ENCODE peak calls at places on chromosomes 5 and 9, in six cellular contexts. C, M, L, P, G and K are unnamed samples.

GRCh38 chr9:91532325-91532724 is 108.7 kb upstream of the NFIL3 start:
- DNase-seq in C (no peak), M (no peak), L (no peak), P (no peak), G (no peak), K (no peak)

GRCh38 chr9:4573634-4574391 is 83.5 kb downstream of the SLC1A1 start:
- DNase-seq in C (no peak), M (no peak), L (no peak), P (no peak), G (no peak), K (no peak)

GRCh38 chr9:135932656-135933055 is 25.3 kb upstream of the CAMSAP1 start:
- DNase-seq in C (no peak), M (no peak), L (no peak), P (no peak), G (no peak), K (no peak)

GRCh38 chr5:141883184-141883947 is 5.2 kb upstream of the PCDH1 start:
- DNase-seq in C (peak; percentile 94), M (no peak), L (no peak), P (no peak), G (no peak), K (no peak)

GRCh38 chr5:164013077-164013670 is 507.8 kb downstream of the MAT2B start:
- DNase-seq in C (peak; percentile 85), M (peak; percentile 4), L (no peak), P (peak; percentile 17), G (no peak), K (no peak)

GRCh38 chr9:128061305-128061704 is 5.8 kb downstream of the NAIF1 start:
- DNase-seq in C (no peak), M (no peak), L (no peak), P (no peak), G (no peak), K (no peak)

GRCh38 chr5:150644058-150644457 is 3.6 kb downstream of the SYNPO start:
- DNase-seq in C (peak; percentile 80), M (no peak), L (no peak), P (no peak), G (no peak), K (no peak)

GRCh38 chr9:68872026-68872501 is 141.8 kb downstream of the PRKACG start:
- DNase-seq in C (peak; percentile 95), M (no peak), L (no peak), P (no peak), G (no peak), K (no peak)

GRCh38 chr5:2017540-2018389 is 135.0 kb upstream of the IRX4 start:
- DNase-seq in C (peak; percentile 80), M (no peak), L (no peak), P (peak; percentile 17), G (no peak), K (no peak)

GRCh38 chr9:95552814-95553546 is 36.2 kb upstream of the PTCH1 start:
- DNase-seq in C (peak; percentile 81), M (no peak), L (peak; percentile 37), P (peak; percentile 6), G (no peak), K (no peak)

GRCh38 chr5:147530801-147531389 is 21.0 kb upstream of the DPYSL3 start:
- DNase-seq in C (no peak), M (no peak), L (no peak), P (no peak), G (no peak), K (no peak)